ENCODE peak calls at places on chromosome 16, in ten cellular contexts. C is lower leg skin, D is esophagus muscularis mucosa, V is right lobe of liver, P is uterus, M is Peyer's patch, H is A549, G is breast epithelium, A is GM12891, B is stomach. S is an unnamed sample.

GRCh38 chr16:85372627-85373372 is 240.3 kb upstream of the GSE1 start:
- DNase-seq in C (no peak), D (no peak), V (no peak), P (no peak), M (peak), H (peak), G (no peak), A (no peak), B (peak), S (peak)

GRCh38 chr16:87212026-87212425 is 105.2 kb downstream of the C16orf95 start:
- DNase-seq in C (no peak), D (no peak), V (no peak), P (no peak), M (no peak), H (peak), G (no peak), A (no peak), B (no peak), S (no peak)

GRCh38 chr16:12729448-12729847 is 74.2 kb downstream of the CPPED1 start:
- DNase-seq in C (no peak), D (no peak), V (no peak), P (no peak), M (no peak), H (no peak), G (no peak), A (no peak), B (no peak), S (peak)

GRCh38 chr16:25063865-25064264 is 47.7 kb upstream of the LCMT1 start:
- DNase-seq in C (no peak), D (no peak), V (no peak), P (no peak), M (no peak), H (no peak), G (no peak), A (no peak), B (no peak), S (no peak)

GRCh38 chr16:74100405-74101316 is 196.0 kb upstream of the PSMD7 start:
- DNase-seq in C (no peak), D (no peak), V (no peak), P (no peak), M (no peak), H (no peak), G (no peak), A (no peak), B (no peak), S (no peak)

GRCh38 chr16:67141391-67141790 is 9.4 kb downstream of the B3GNT9 start:
- DNase-seq in C (no peak), D (no peak), V (no peak), P (no peak), M (no peak), H (no peak), G (no peak), A (no peak), B (no peak), S (no peak)

GRCh38 chr16:86558355-86559193 is 3.5 kb upstream of the MTHFSD start:
- DNase-seq in C (no peak), D (no peak), V (no peak), P (no peak), M (no peak), H (no peak), G (no peak), A (no peak), B (no peak), S (no peak)

GRCh38 chr16:87202346-87202745 is 114.8 kb downstream of the C16orf95 start:
- DNase-seq in C (no peak), D (no peak), V (no peak), P (no peak), M (no peak), H (no peak), G (no peak), A (no peak), B (no peak), S (no peak)

GRCh38 chr16:6016530-6017184 is 919.1 kb upstream of the EEF2KMT start:
- DNase-seq in C (no peak), D (no peak), V (no peak), P (no peak), M (no peak), H (peak), G (no peak), A (peak), B (no peak), S (peak)

GRCh38 chr16:31179153-31179746 is 689 bp upstream of the FUS start:
- DNase-seq in C (no peak), D (no peak), V (no peak), P (no peak), M (no peak), H (no peak), G (no peak), A (no peak), B (no peak), S (no peak)

GRCh38 chr16:64952177-64952576 is 169.7 kb downstream of the CDH11 start:
- DNase-seq in C (no peak), D (no peak), V (no peak), P (no peak), M (no peak), H (peak), G (no peak), A (no peak), B (no peak), S (no peak)

GRCh38 chr16:53131363-53132071 is 76.7 kb downstream of the CHD9 start:
- DNase-seq in C (peak), D (no peak), V (peak), P (peak), M (peak), H (peak), G (peak), A (peak), B (peak), S (peak)

GRCh38 chr16:56348168-56349085 is 76.9 kb downstream of the AMFR start:
- DNase-seq in C (no peak), D (no peak), V (no peak), P (no peak), M (no peak), H (no peak), G (no peak), A (no peak), B (no peak), S (no peak)

GRCh38 chr16:84559311-84559932 is 55.0 kb upstream of the MEAK7 start:
- DNase-seq in C (no peak), D (no peak), V (no peak), P (no peak), M (peak), H (no peak), G (no peak), A (no peak), B (no peak), S (no peak)

GRCh38 chr16:68244481-68244902 is 681 bp upstream of the PLA2G15 start:
- DNase-seq in C (no peak), D (no peak), V (no peak), P (no peak), M (no peak), H (no peak), G (no peak), A (no peak), B (no peak), S (no peak)

GRCh38 chr16:27408012-27408601 is 6.1 kb downstream of the IL21R start:
- DNase-seq in C (no peak), D (peak), V (no peak), P (no peak), M (no peak), H (no peak), G (no peak), A (no peak), B (no peak), S (no peak)

GRCh38 chr16:29687755-29688154 is 8.8 kb downstream of the QPRT start:
- DNase-seq in C (no peak), D (no peak), V (no peak), P (no peak), M (no peak), H (no peak), G (no peak), A (no peak), B (no peak), S (no peak)

GRCh38 chr16:35319536-35320192 is 1860.3 kb downstream of the TP53TG3F start:
- DNase-seq in C (no peak), D (peak), V (no peak), P (no peak), M (no peak), H (no peak), G (no peak), A (no peak), B (no peak), S (no peak)

GRCh38 chr16:77191259-77191969 is 424 bp downstream of the MON1B start:
- DNase-seq in C (no peak), D (no peak), V (no peak), P (peak), M (no peak), H (peak), G (no peak), A (no peak), B (no peak), S (no peak)

GRCh38 chr16:27651299-27651698 is 101.4 kb downstream of the KATNIP start:
- DNase-seq in C (no peak), D (no peak), V (no peak), P (no peak), M (no peak), H (no peak), G (no peak), A (no peak), B (no peak), S (no peak)

GRCh38 chr16:10663744-10664143 is 31.0 kb downstream of the TEKT5 start:
- DNase-seq in C (no peak), D (no peak), V (no peak), P (no peak), M (no peak), H (no peak), G (no peak), A (no peak), B (no peak), S (no peak)

GRCh38 chr16:85026696-85027095 is 899 bp upstream of the KIAA0513 start:
- DNase-seq in C (no peak), D (no peak), V (no peak), P (no peak), M (no peak), H (no peak), G (no peak), A (no peak), B (no peak), S (no peak)

GRCh38 chr16:17273142-17273561 is 197.6 kb downstream of the XYLT1 start:
- DNase-seq in C (no peak), D (no peak), V (no peak), P (peak), M (peak), H (peak), G (no peak), A (no peak), B (no peak), S (peak)

GRCh38 chr16:2082171-2082982 is 34.6 kb downstream of the TSC2 start:
- DNase-seq in C (no peak), D (no peak), V (peak), P (peak), M (no peak), H (peak), G (no peak), A (no peak), B (peak), S (no peak)

GRCh38 chr16:27512061-27512460 is 37.7 kb downstream of the GTF3C1 start:
- DNase-seq in C (no peak), D (no peak), V (no peak), P (no peak), M (no peak), H (no peak), G (no peak), A (no peak), B (no peak), S (no peak)

GRCh38 chr16:49563666-49564065 is 190.1 kb downstream of the C16orf78 start:
- DNase-seq in C (no peak), D (no peak), V (no peak), P (no peak), M (no peak), H (no peak), G (no peak), A (no peak), B (no peak), S (no peak)

GRCh38 chr16:19974607-19975006 is 90.0 kb upstream of the GPRC5B start:
- DNase-seq in C (no peak), D (no peak), V (no peak), P (no peak), M (no peak), H (no peak), G (no peak), A (no peak), B (no peak), S (no peak)

GRCh38 chr16:58306327-58306726 is 11.5 kb upstream of the PRSS54 start:
- DNase-seq in C (no peak), D (no peak), V (no peak), P (no peak), M (peak), H (peak), G (no peak), A (no peak), B (peak), S (no peak)

GRCh38 chr16:23316634-23317265 is 14.6 kb downstream of the SCNN1B start:
- DNase-seq in C (no peak), D (no peak), V (no peak), P (no peak), M (no peak), H (no peak), G (no peak), A (no peak), B (no peak), S (no peak)

GRCh38 chr16:23316232-23316631 is 14.1 kb downstream of the SCNN1B start:
- DNase-seq in C (no peak), D (no peak), V (no peak), P (no peak), M (no peak), H (no peak), G (no peak), A (no peak), B (no peak), S (no peak)

GRCh38 chr16:23317751-23318150 is 15.6 kb downstream of the SCNN1B start:
- DNase-seq in C (no peak), D (no peak), V (no peak), P (no peak), M (no peak), H (no peak), G (no peak), A (no peak), B (no peak), S (no peak)

GRCh38 chr16:23318639-23319038 is 16.5 kb downstream of the SCNN1B start:
- DNase-seq in C (peak), D (no peak), V (no peak), P (no peak), M (no peak), H (no peak), G (no peak), A (no peak), B (peak), S (no peak)

GRCh38 chr16:23317266-23317661 is 15.2 kb downstream of the SCNN1B start:
- DNase-seq in C (no peak), D (no peak), V (no peak), P (no peak), M (no peak), H (peak), G (no peak), A (no peak), B (peak), S (no peak)
- TF ChIP-seq POLR2A in C (no peak), D (no peak), V (no peak), P (no peak), M (no peak), H (no peak), G (no peak), A (no peak), B (no peak), S (no peak)

GRCh38 chr16:15054357-15055140 is 1.3 kb downstream of the NTAN1 start:
- DNase-seq in C (no peak), D (no peak), V (no peak), P (no peak), M (no peak), H (no peak), G (no peak), A (no peak), B (no peak), S (no peak)

GRCh38 chr16:15057755-15058417 is 2.0 kb upstream of the NTAN1 start:
- DNase-seq in C (no peak), D (no peak), V (no peak), P (no peak), M (no peak), H (no peak), G (no peak), A (no peak), B (peak), S (no peak)

GRCh38 chr16:15052747-15053476 is 3.0 kb downstream of the NTAN1 start:
- DNase-seq in C (no peak), D (no peak), V (no peak), P (no peak), M (no peak), H (no peak), G (no peak), A (no peak), B (no peak), S (no peak)

GRCh38 chr16:15053904-15054303 is 2.0 kb downstream of the NTAN1 start:
- DNase-seq in C (no peak), D (no peak), V (no peak), P (no peak), M (no peak), H (no peak), G (no peak), A (no peak), B (no peak), S (no peak)

DNA sequence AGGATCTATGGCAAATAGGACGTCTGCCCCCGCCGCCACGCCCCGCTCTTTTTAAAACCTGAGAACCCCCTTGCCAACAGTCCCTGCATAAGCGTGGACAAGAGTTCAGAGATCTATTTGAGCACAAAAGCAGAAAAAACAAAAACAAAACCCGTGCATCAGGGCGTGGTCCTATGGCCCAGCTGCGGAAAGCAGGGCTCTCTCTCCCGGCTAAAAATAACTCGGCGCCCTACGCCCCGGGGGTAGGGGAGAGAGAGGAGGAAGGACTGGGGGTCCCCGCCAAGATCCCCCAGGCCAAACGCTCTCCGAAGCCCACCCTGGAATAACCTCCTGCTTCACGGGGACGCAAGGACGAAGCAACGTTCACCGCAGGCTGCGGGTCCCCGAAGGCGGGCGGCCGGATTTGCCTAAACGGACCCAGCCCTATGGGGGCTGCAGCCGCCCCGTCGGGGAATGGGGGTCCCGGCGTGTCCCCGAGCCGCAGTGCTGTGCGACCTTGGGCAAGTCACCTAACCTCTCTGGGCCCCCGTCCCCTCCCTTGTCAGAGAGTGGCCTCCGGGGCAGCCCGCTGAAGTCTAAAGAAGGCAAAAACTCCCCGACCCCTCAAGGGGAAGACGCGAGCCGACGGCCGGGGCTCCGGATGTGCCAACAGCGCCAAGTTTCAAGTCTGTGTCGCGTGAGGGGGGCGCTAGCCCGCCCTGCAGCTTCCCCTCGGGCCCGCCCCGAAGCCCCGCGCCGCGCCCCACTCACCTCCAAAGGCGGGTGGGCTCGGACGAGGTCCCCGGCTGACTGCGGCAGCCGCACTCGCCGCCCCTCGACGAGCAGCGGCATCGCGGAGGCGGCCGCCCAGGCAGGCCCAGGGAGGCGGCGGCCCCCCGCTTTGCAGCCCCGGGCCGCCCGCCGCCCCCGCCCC is 477 bp downstream of the NTAN1 start:
- DNase-seq in C (peak), D (no peak), V (peak), P (peak), M (peak), H (peak), G (no peak), A (peak), B (no peak), S (peak)
- TF ChIP-seq POLR2A in C (no peak), D (no peak), V (peak), P (no peak), M (peak), H (peak), G (no peak), A (no peak), B (no peak), S (peak)

GRCh38 chr16:82041542-82041941 is 6.5 kb downstream of the HSD17B2 start:
- DNase-seq in C (no peak), D (no peak), V (no peak), P (no peak), M (no peak), H (no peak), G (no peak), A (no peak), B (no peak), S (no peak)
- TF ChIP-seq POLR2A in C (no peak), D (no peak), V (no peak), P (no peak), M (no peak), H (no peak), G (no peak), A (no peak), B (no peak), S (no peak)

DNA sequence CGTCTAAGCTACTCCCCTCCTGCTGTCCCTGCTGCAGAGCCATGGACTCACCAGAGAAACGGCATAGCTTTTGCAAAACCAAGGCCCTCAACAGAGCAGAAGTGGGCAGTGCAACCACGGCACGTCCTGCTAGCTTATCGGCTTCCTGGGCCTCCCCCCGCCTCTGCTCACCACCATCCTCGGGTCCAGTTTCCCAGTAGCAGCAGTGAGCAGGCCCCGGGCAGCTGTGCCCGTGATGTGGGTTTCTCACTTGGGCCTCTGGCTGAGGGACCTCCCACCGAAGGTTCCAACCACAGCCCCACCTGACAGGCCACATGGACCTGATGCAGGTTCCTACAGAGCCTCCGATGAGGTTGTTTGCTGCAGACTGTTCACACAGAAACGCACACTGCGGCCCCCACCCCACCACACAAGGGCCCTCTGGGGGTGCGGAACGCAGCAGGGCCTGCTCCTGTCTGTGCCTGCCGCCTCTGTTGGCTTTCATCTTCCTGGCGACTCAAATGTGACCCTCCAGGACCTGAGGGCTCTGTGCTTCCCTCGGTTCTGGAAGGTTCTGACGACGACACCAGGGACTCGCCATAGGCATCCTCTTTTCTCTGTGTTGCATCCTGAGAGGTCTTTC is 24.8 kb downstream of the PDIA2 start:
- DNase-seq in C (no peak), D (no peak), V (no peak), P (no peak), M (peak), H (no peak), G (no peak), A (no peak), B (no peak), S (no peak)
- TF ChIP-seq POLR2A in C (no peak), D (no peak), V (no peak), P (no peak), M (no peak), H (no peak), G (no peak), A (no peak), B (no peak), S (no peak)

GRCh38 chr16:88758944-88759244 is 26.1 kb downstream of the PIEZO1 start:
- DNase-seq in C (no peak), D (no peak), V (no peak), P (no peak), M (no peak), H (no peak), G (no peak), A (no peak), B (no peak), S (no peak)

GRCh38 chr16:88758227-88758943 is 26.6 kb downstream of the PIEZO1 start:
- DNase-seq in C (no peak), D (no peak), V (no peak), P (no peak), M (no peak), H (no peak), G (no peak), A (no peak), B (no peak), S (peak)

GRCh38 chr16:88760424-88761142 is 24.4 kb downstream of the PIEZO1 start:
- DNase-seq in C (no peak), D (no peak), V (no peak), P (no peak), M (no peak), H (no peak), G (peak), A (no peak), B (no peak), S (no peak)

GRCh38 chr16:88759976-88760350 is 25.1 kb downstream of the PIEZO1 start:
- DNase-seq in C (no peak), D (no peak), V (no peak), P (no peak), M (no peak), H (no peak), G (no peak), A (no peak), B (no peak), S (no peak)

GRCh38 chr16:88759245-88759975 is 25.6 kb downstream of the PIEZO1 start:
- DNase-seq in C (no peak), D (no peak), V (peak), P (peak), M (peak), H (no peak), G (no peak), A (no peak), B (peak), S (no peak)
- TF ChIP-seq POLR2A in C (no peak), D (no peak), V (peak), P (peak), M (no peak), H (no peak), G (no peak), A (no peak), B (no peak), S (no peak)

DNA sequence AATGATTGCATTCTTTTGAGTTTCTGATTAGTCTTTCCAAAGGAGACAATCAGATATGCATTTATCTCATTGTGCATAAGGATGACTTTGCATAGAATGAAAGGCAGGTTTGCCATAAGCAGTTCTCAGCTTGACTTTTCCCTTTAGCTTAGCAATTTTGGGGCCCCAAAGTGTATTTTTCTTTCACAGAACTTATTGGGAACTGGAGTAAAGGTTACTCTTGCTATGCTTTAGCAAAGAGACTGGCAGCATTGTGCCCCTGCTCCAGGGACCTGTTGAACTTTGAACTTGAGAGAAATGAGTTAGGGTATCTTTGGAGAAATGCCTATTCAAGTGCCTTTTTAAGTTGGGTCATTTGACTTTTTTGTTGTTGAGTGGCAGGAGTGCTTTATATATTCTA is 17.0 kb downstream of the TAT start:
- DNase-seq in C (no peak), D (no peak), V (no peak), P (no peak), M (no peak), H (no peak), G (no peak), A (no peak), B (no peak), S (no peak)
- TF ChIP-seq POLR2A in C (no peak), D (no peak), V (no peak), P (no peak), M (no peak), H (no peak), G (no peak), A (no peak), B (no peak), S (no peak)

S was measured in H54.